ENCODE peak calls at places on chromosomes 11 and 22, in nine cellular contexts. W is uterus, M is body of pancreas, O is HCT116, G is left ventricle myocardium inferior, Q is heart left ventricle, F is right atrium auricular region, K is psoas muscle, T is spleen. I is an unnamed sample.

GRCh38 chr11:579830-580601 is 3.7 kb downstream of the PHRF1 start:
- DNase-seq in W (no peak), O (no peak), Q (no peak), T (no peak), F (no peak), K (no peak), G (no peak), M (peak), I (no peak)

GRCh38 chr22:38296372-38296771 is 20.9 kb downstream of the CSNK1E start:
- DNase-seq in M (no peak), G (no peak), T (no peak), Q (no peak), K (no peak), W (no peak), O (no peak), F (no peak), I (no peak)

GRCh38 chr22:32576553-32577255 is 102.1 kb downstream of the FBXO7 start:
- DNase-seq in F (no peak), Q (no peak), O (no peak), K (no peak), M (no peak), W (no peak), G (no peak), T (no peak), I (no peak)

GRCh38 chr11:73359930-73360742 is 16.1 kb upstream of the RELT start:
- DNase-seq in W (no peak), F (no peak), T (no peak), Q (no peak), K (peak), O (no peak), M (no peak), G (no peak), I (peak)

GRCh38 chr11:12556788-12557384 is 117.3 kb upstream of the TEAD1 start:
- DNase-seq in T (no peak), Q (peak), K (peak), O (peak), W (peak), G (peak), F (peak), M (peak), I (peak)

GRCh38 chr11:104151404-104152204 is 12.3 kb downstream of the PDGFD start:
- DNase-seq in K (no peak), T (no peak), O (peak), F (no peak), G (no peak), W (no peak), Q (no peak), M (no peak), I (peak)

GRCh38 chr11:65266210-65266609 is 4.4 kb downstream of the POLA2 start:
- DNase-seq in T (no peak), G (no peak), O (no peak), Q (no peak), M (no peak), F (no peak), K (no peak), W (no peak), I (no peak)

GRCh38 chr22:38751422-38752346 is 4.1 kb downstream of the SUN2 start:
- DNase-seq in Q (no peak), T (peak), O (no peak), W (no peak), G (peak), M (peak), K (peak), F (no peak), I (no peak)

GRCh38 chr22:41922336-41922735 is 4.3 kb downstream of the TNFRSF13C start:
- DNase-seq in W (no peak), F (no peak), K (no peak), G (no peak), Q (no peak), T (peak), M (no peak), O (no peak), I (no peak)

GRCh38 chr22:41561335-41561734 is 525 bp downstream of the CSDC2 start:
- DNase-seq in F (no peak), W (no peak), O (no peak), T (no peak), K (no peak), M (peak), G (no peak), Q (no peak), I (no peak)

GRCh38 chr11:68780829-68781228 is 29.5 kb upstream of the TESMIN start:
- DNase-seq in W (no peak), M (peak), K (no peak), Q (peak), T (no peak), F (peak), O (peak), G (peak), I (no peak)

GRCh38 chr11:80702264-80702663 is 1261.4 kb upstream of the TENM4 start:
- DNase-seq in F (no peak), G (no peak), M (no peak), K (no peak), W (no peak), O (no peak), T (no peak), Q (no peak), I (no peak)

GRCh38 chr22:39298194-39298987 is 21.0 kb downstream of the RPL3 start:
- DNase-seq in W (no peak), T (no peak), F (no peak), Q (no peak), G (no peak), M (no peak), K (no peak), O (no peak), I (no peak)

GRCh38 chr11:76859708-76860233 is 947 bp upstream of the ACER3 start:
- DNase-seq in T (no peak), O (no peak), K (no peak), M (no peak), Q (no peak), F (no peak), W (no peak), G (peak), I (no peak)

GRCh38 chr22:36493690-36494110 is 12.3 kb upstream of the TXN2 start:
- DNase-seq in K (no peak), W (no peak), M (no peak), G (peak), F (no peak), T (peak), O (no peak), Q (peak), I (no peak)

GRCh38 chr22:16955081-16955480 is 52.9 kb downstream of the GAB4 start:
- DNase-seq in O (no peak), W (no peak), M (no peak), T (peak), G (no peak), Q (no peak), F (no peak), K (no peak), I (no peak)

GRCh38 chr11:2942447-2942846 is 13.2 kb upstream of the PHLDA2 start:
- DNase-seq in M (no peak), W (no peak), G (no peak), O (no peak), T (no peak), K (no peak), F (no peak), Q (no peak), I (no peak)

GRCh38 chr11:129937592-129938238 is 42.3 kb upstream of the NFRKB start:
- DNase-seq in O (no peak), K (no peak), Q (no peak), M (no peak), F (no peak), T (no peak), G (no peak), W (no peak), I (no peak)

GRCh38 chr22:22745225-22746060 is 101.0 kb downstream of the GGTLC2 start:
- DNase-seq in K (no peak), T (no peak), O (no peak), G (no peak), M (peak), F (no peak), W (no peak), Q (no peak), I (peak)

GRCh38 chr22:47406896-47407295 is 644.4 kb downstream of the TBC1D22A start:
- DNase-seq in F (no peak), W (no peak), Q (no peak), G (no peak), O (no peak), M (no peak), T (no peak), K (no peak), I (no peak)

GRCh38 chr11:19719960-19720359 is 7.3 kb downstream of the NAV2 start:
- DNase-seq in O (no peak), Q (no peak), F (no peak), T (no peak), M (no peak), G (no peak), K (no peak), W (no peak), I (no peak)

GRCh38 chr22:47092896-47093311 is 330.5 kb downstream of the TBC1D22A start:
- DNase-seq in W (no peak), M (no peak), Q (no peak), F (no peak), G (no peak), K (no peak), O (no peak), T (no peak), I (peak)

GRCh38 chr11:75262961-75263852 is 22.6 kb downstream of the TPBGL start:
- DNase-seq in G (no peak), W (peak), F (no peak), O (no peak), T (peak), M (no peak), K (no peak), Q (no peak), I (no peak)

GRCh38 chr11:69911310-69912160 is 92.3 kb upstream of the FGF3 start:
- DNase-seq in K (no peak), G (peak), F (no peak), Q (no peak), M (peak), T (peak), O (no peak), W (no peak), I (no peak)

GRCh38 chr11:2399488-2400068 is 972 bp upstream of the TSSC4 start:
- DNase-seq in T (no peak), O (no peak), W (no peak), M (no peak), F (no peak), Q (no peak), G (no peak), K (no peak), I (no peak)

GRCh38 chr11:120174866-120175265 is 36.0 kb upstream of the OAF start:
- DNase-seq in K (no peak), W (no peak), G (no peak), T (no peak), O (no peak), Q (no peak), F (peak), M (no peak), I (no peak)

GRCh38 chr11:66242085-66242765 is 26.2 kb upstream of the RAB1B start:
- DNase-seq in O (no peak), T (no peak), F (no peak), M (no peak), G (peak), K (no peak), Q (no peak), W (no peak), I (no peak)

GRCh38 chr11:78312712-78313111 is 104.9 kb downstream of the GAB2 start:
- DNase-seq in W (no peak), K (no peak), T (no peak), Q (no peak), F (no peak), O (no peak), G (no peak), M (no peak), I (no peak)
- H3K4me3 ChIP-seq in W (no peak), K (no peak), T (no peak), Q (no peak), F (no peak), O (no peak), G (no peak), M (no peak), I (no peak)

DNA sequence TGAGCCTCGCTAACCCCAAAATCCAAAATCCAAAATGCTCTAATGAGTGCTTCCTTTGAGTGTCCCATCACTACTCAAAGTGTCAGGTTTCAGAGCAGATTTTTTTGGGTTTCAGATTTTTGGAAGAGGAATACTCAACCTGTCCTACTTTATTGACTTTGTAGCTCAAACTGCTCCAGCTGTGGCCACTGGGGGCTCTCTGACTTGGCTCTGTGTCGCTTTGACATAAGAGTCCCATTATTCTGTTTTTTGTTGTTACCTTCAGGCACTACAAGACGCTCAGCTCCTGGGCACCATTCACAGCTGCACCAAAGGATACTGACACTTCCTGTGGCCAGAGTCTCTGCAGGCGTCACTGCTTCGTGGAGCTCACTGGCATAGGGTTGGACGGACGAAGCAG is 41.1 kb downstream of the PHF21B start:
- DNase-seq in T (no peak), K (no peak), O (no peak), Q (no peak), W (no peak), M (no peak), F (no peak), G (no peak), I (no peak)
- TF ChIP-seq CTCF in T (no peak), K (no peak), O (no peak), Q (no peak), W (no peak), M (no peak), F (no peak), G (no peak), I (no peak)

GRCh38 chr22:29079218-29079901 is 6.5 kb downstream of the KREMEN1 start:
- DNase-seq in F (no peak), O (no peak), Q (no peak), G (no peak), T (no peak), K (no peak), M (no peak), W (no peak), I (peak)
- H3K4me3 ChIP-seq in F (no peak), O (no peak), Q (no peak), G (no peak), T (no peak), K (no peak), M (no peak), W (no peak), I (no peak)

GRCh38 chr11:63643205-63643604 is 28.0 kb downstream of the ATL3 start:
- DNase-seq in K (no peak), T (no peak), G (no peak), M (peak), F (no peak), Q (no peak), W (no peak), O (no peak), I (no peak)

GRCh38 chr11:63635762-63636465 is 21.7 kb upstream of the PLAAT3 start:
- DNase-seq in F (peak), M (peak), K (peak), G (peak), W (peak), O (peak), Q (peak), T (no peak), I (peak)

GRCh38 chr11:63639195-63639832 is 25.1 kb upstream of the PLAAT3 start:
- DNase-seq in Q (no peak), M (no peak), G (no peak), F (no peak), K (no peak), W (no peak), O (no peak), T (no peak), I (peak)

DNA sequence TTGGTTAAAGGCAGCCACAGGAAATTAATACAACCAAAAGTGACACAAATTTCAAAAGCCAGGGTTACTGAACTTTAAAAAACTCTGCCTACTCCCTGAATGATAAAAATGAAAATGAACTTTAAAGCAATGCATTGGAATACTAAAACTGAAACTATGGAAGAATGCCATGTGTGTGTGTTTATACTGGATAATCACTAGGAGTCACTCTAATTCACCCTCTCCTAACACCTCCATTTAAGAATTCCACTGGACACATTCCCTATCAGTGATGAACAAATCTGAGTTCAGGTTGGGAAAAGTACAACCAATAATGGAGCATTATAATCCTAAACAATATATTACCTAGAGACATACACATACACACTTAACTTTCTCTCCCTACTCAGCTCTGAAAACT is 27.5 kb upstream of the PLAAT3 start:
- DNase-seq in Q (no peak), G (no peak), O (no peak), T (no peak), K (no peak), M (no peak), W (no peak), F (no peak), I (peak)
- TF ChIP-seq CTCF in Q (peak), G (no peak), O (no peak), T (no peak), K (no peak), M (no peak), W (no peak), F (no peak), I (no peak)

DNA sequence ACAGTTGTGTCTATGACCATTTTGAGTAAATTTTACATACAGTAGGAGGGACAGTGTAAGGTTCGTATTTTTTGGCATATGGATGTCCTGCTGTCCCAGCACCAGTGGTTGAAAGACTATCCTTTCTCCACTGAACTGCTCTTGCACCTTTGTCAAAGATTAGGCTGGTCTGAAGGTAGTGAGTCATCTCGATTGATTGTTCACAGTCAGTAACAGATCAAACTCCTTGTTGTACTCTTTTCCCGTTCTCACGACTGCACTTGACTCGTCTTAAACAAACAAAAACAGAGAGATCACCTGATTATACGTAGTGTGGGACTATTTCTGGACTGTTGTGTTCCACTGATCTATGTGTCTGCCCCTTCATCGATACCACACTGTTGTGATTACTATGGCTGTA is 77.1 kb downstream of the DGCR2 start:
- DNase-seq in O (no peak), Q (no peak), G (no peak), T (no peak), M (no peak), K (no peak), W (no peak), F (no peak), I (no peak)
- H3K4me3 ChIP-seq in O (no peak), Q (no peak), G (no peak), T (no peak), M (no peak), K (no peak), W (no peak), F (no peak), I (no peak)

GRCh38 chr11:102850973-102851745 is 7.8 kb upstream of the MMP3 start:
- DNase-seq in W (no peak), O (no peak), Q (no peak), G (no peak), F (no peak), K (no peak), M (no peak), T (no peak), I (peak)

GRCh38 chr11:102849319-102849718 is 5.9 kb upstream of the MMP3 start:
- DNase-seq in O (no peak), T (no peak), G (no peak), K (no peak), F (no peak), W (no peak), Q (no peak), M (no peak), I (peak)

GRCh38 chr11:102842930-102843329 is 479 bp downstream of the MMP3 start:
- DNase-seq in Q (no peak), T (no peak), W (no peak), F (no peak), M (no peak), G (no peak), K (no peak), O (no peak), I (no peak)

GRCh38 chr11:102843474-102843873 is at the start of gene MMP3:
- DNase-seq in G (no peak), M (no peak), F (no peak), K (no peak), W (no peak), T (no peak), Q (no peak), O (no peak), I (peak)

GRCh38 chr11:102846292-102846691 is 2.9 kb upstream of the MMP3 start:
- DNase-seq in M (no peak), F (no peak), O (no peak), T (no peak), W (no peak), Q (no peak), K (no peak), G (no peak), I (no peak)
- TF ChIP-seq CTCF in M (no peak), F (no peak), O (no peak), T (no peak), W (no peak), Q (no peak), K (no peak), G (no peak), I (no peak)

GRCh38 chr11:32436751-32437405 is 1.5 kb upstream of the WT1 start:
- DNase-seq in K (no peak), F (no peak), M (no peak), Q (no peak), O (no peak), T (no peak), W (peak), G (no peak), I (no peak)
- H3K4me3 ChIP-seq in K (no peak), F (peak), M (no peak), Q (peak), O (no peak), T (peak), W (peak), G (peak), I (no peak)

GRCh38 chr11:126391286-126391954 is 35.9 kb downstream of the ST3GAL4 start:
- DNase-seq in W (no peak), M (no peak), T (peak), F (no peak), G (no peak), K (no peak), O (no peak), Q (no peak), I (no peak)

GRCh38 chr11:126393143-126393542 is 37.7 kb downstream of the ST3GAL4 start:
- DNase-seq in O (no peak), Q (no peak), M (no peak), T (peak), K (no peak), G (no peak), W (no peak), F (no peak), I (no peak)

GRCh38 chr11:126390418-126390817 is 34.9 kb downstream of the ST3GAL4 start:
- DNase-seq in T (no peak), G (no peak), M (no peak), Q (no peak), F (no peak), O (no peak), W (no peak), K (no peak), I (no peak)

GRCh38 chr11:126392638-126393023 is 37.1 kb downstream of the ST3GAL4 start:
- DNase-seq in Q (no peak), F (no peak), M (no peak), W (no peak), O (no peak), G (no peak), K (no peak), T (peak), I (no peak)

GRCh38 chr11:126391970-126392637 is 36.6 kb downstream of the ST3GAL4 start:
- DNase-seq in O (no peak), W (no peak), M (no peak), F (no peak), Q (peak), K (no peak), G (no peak), T (peak), I (no peak)
- TF ChIP-seq CTCF in O (peak), W (no peak), M (no peak), F (peak), Q (peak), K (no peak), G (peak), T (peak), I (no peak)